ENCODE peak calls at places on chromosomes 5 and 9, in four cellular contexts. H, A, E and P are unnamed samples. For H3K27me3, the result is how much of the 10 kb centered on the place peaks cover.

GRCh38 chr5:107831612-107832395 is 161.1 kb upstream of the EFNA5 start:
- DNase-seq in A (no peak), H (no peak), E (no peak), P (peak)

GRCh38 chr5:16480821-16481538 is 15.4 kb upstream of the ZNF622 start:
- DNase-seq in H (no peak), A (no peak), E (no peak), P (no peak)

GRCh38 chr5:61964199-61964598 is 341.8 kb upstream of the KIF2A start:
- DNase-seq in H (no peak), A (no peak), E (no peak), P (no peak)

GRCh38 chr5:42718591-42718990 is 38.0 kb upstream of the CCDC152 start:
- DNase-seq in E (no peak), H (no peak), A (no peak), P (no peak)

GRCh38 chr5:143569213-143569663 is 165.8 kb upstream of the NR3C1 start:
- DNase-seq in E (no peak), H (no peak), A (no peak), P (no peak)

GRCh38 chr5:38478166-38478565 is 78.3 kb downstream of the LIFR start:
- DNase-seq in E (no peak), H (no peak), A (no peak), P (no peak)

GRCh38 chr5:146560205-146560812 is 44.3 kb upstream of the GPR151 start:
- DNase-seq in E (no peak), A (no peak), H (no peak), P (no peak)

GRCh38 chr9:80061940-80062339 is 490.2 kb downstream of the TLE4 start:
- DNase-seq in A (no peak), E (no peak), H (no peak), P (peak)

GRCh38 chr9:37903831-37904646 is at the start of gene SLC25A51:
- DNase-seq in A (peak), H (peak), E (peak), P (peak)

GRCh38 chr9:113988951-113989780 is 88.9 kb downstream of the AMBP start:
- DNase-seq in A (peak), E (no peak), H (peak), P (no peak)

GRCh38 chr9:110785166-110785565 is 116.6 kb downstream of the MUSK start:
- DNase-seq in A (no peak), E (no peak), H (no peak), P (no peak)

GRCh38 chr9:12813960-12814876 is 39.4 kb downstream of the LURAP1L start:
- DNase-seq in A (peak), H (no peak), E (no peak), P (peak)

DNA sequence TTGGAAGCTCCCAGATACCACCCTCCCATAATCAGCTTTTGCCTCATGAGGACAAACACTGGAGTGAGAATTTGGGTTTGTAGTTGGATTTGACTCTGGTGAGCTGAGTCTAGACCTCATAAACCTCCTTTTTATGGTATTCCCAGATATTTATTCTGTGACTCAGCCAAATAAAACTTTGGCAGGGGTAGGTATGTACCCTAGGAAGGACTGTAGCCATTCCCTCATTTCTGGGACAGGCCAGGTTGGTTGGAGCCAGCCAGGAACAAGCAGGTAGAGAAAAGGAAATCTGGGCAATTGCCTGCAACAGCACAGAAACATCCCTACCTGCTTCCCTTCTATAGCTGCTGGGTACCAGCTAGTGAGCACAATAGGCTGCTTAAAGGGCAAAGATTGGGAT is 19.4 kb downstream of the ENHO start:
- DNase-seq in H (no peak), E (no peak), A (no peak), P (no peak)
- H3K27ac ChIP-seq in H (no peak), E (no peak), A (peak), P (no peak)

GRCh38 chr9:137164370-137165249 is 5.2 kb downstream of the LRRC26 start:
- DNase-seq in A (no peak), H (no peak), E (no peak), P (no peak)

GRCh38 chr9:137165250-137165836 is 4.5 kb downstream of the LRRC26 start:
- DNase-seq in A (no peak), E (no peak), H (no peak), P (no peak)

GRCh38 chr9:137167113-137167751 is 2.6 kb downstream of the LRRC26 start:
- DNase-seq in E (no peak), H (no peak), A (no peak), P (no peak)

GRCh38 chr9:137167752-137168574 is 1.9 kb downstream of the LRRC26 start:
- DNase-seq in E (peak), H (no peak), A (no peak), P (no peak)

DNA sequence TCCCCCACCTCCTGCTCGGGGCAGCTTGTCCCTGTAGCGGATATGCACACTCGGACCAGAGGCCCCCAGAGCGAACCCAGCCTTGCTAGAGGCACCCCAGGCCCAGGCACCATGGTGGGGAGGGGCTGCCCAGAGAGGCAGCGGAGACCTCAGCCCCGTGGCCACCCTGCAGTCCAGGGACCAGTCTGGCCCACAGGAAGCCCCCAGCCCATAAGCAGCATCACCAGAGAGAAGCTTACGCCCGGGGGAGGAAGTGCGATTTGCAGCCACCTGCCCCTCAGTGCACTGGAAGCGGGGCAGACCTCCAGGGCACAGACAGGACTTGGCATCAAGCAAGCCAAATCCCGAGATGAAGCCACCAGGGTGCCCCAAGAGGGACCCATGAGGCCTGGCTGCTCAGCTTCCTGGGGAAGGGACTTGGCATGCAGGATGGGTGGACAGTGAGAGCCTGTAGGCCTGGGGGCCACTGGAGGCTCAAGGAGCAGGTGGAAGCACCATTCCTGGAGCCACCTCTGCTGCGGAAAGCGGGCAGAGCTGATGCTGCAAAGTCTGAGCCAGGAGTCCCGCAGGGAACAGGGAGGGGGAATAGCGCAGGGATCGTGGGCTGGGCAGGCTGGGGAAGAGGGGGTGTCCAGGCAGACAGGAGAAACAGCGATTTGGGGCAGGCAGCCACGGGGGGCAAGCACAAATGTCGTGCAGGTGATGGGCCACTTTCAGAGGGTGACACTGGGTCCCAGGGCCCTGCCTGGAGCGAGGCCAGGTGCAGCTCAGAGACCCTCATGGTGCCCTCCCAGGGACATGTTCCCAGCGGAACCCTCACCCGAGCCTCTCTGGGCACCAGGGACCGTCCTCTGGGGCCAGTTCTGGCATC is 3.4 kb downstream of the LRRC26 start:
- DNase-seq in A (no peak), H (no peak), E (no peak), P (no peak)
- H3K27me3 ChIP-seq in A (under half), H (under half), E (under half), P (half or more)

DNA sequence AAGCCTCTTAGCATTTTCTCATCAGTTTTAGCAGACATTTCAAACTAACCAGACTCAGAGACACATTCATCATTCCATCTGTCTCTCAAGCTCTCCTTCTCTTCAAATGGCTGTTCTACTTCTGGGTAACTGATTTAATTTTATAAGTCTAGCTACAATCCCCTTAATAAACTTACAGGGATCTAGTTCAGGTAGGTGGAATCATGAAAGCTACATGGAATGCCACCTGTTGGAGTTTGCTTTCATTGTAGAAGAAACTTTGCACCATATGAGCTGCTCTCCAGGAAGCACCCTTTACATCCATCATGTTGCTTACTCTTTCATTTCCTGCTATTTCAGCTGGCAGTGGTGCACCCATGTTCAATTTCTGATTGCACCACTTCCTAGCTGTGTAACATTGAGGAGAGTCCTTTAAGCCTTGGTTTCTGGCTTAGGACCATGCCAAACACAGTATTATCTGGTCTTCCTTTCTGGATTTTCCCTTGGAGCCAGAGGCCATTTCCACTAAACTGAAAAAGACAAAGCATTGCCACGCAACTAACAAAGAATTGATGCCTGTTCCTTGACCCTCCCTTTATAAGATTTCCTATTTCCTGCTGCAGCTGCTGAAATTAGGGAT is 123.3 kb upstream of the SLC12A2 start:
- DNase-seq in A (no peak), E (no peak), H (no peak), P (no peak)
- H3K27ac ChIP-seq in A (no peak), E (no peak), H (peak), P (no peak)

DNA sequence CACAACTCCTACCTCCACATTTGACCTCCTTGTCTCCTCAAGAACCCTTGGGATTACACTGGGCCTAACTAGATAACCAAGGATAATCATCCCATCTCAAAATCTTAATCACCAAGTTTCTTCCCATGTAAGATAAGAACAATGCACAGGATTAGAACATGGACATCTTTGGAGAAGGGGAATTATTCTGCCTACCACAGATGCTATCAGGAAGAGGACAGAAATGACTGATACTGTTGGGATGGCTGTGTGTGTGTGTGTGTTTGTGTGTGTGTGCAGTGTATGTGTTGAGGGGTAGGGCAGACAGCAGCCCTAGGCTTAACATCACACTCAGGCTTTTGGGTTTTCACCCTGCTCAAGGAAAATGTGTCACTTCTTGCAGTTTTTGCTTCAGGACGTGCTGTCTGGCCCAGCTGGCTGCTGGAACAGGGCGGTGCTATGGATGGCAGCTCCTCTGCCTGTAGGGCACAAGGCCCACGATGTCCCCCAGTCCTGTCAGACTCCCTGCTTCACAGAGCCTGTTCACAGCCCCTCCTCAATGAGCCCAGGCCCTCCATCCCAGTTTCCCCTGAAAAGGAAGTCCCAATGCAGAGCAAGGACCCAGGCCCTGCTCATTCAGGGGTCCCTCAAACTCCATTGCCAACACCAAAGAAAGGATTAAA is 7.7 kb downstream of the CA9 start:
- DNase-seq in A (no peak), H (no peak), E (no peak), P (no peak)
- H3K27me3 ChIP-seq in A (under half), H (under half), E (under half), P (under half)

GRCh38 chr5:110751902-110752762 is 13.3 kb downstream of the SLC25A46 start:
- DNase-seq in A (no peak), E (no peak), H (no peak), P (peak)
- H3K27ac ChIP-seq in A (no peak), E (no peak), H (no peak), P (no peak)

DNA sequence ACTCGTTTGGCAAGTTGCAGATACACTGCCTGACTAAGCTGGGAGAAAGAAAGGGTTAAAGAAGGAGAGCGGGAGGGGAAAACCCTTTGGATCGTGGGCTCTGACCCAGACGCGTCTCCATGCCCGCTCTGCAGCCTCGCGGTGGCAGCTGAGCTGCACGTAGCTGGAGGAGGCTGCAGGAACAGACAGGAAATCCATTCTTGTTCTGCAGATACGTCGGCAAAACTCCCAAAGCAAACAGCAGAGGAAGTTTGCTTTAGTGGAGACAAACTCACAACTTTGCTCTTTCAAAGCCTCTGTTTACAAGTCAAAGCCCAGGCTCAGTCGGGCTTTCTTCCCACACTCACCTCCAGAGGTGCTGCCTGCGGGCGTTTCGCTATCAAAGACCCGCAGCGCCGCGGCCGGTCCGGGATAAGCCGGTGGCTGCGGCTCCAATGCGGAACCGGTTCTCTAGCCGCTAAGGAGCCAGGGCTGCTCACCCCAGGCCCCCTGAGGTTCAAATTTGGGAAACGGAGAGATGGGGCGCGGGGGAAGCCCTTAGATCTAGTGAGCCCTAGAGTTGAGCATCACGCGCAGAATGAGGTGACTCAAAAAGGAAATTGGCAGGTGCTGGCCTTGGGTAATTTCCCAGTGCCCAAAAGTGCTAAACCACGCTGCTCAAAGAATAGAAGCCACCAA is 60.7 kb downstream of the MAT2B start:
- DNase-seq in A (no peak), H (no peak), E (no peak), P (no peak)
- H3K27me3 ChIP-seq in A (under half), H (under half), E (under half), P (under half)

GRCh38 chr9:115250646-115251045 is 132.7 kb upstream of the TNC start:
- DNase-seq in A (no peak), E (no peak), H (no peak), P (peak)
- H3K27ac ChIP-seq in A (no peak), E (no peak), H (no peak), P (peak)

GRCh38 chr5:135030691-135031145 is 3.3 kb downstream of the PITX1 start:
- DNase-seq in H (peak), E (no peak), A (no peak), P (no peak)
- H3K27me3 ChIP-seq in H (under half), E (half or more), A (under half), P (under half)

GRCh38 chr5:139849942-139850341 is 54.3 kb downstream of the PSD2 start:
- DNase-seq in H (no peak), E (no peak), A (no peak), P (no peak)
- H3K27ac ChIP-seq in H (no peak), E (no peak), A (no peak), P (no peak)